ENCODE peak calls at places on chromosomes 5 and 9, in four cellular contexts. W, Y, G and X are unnamed samples.

GRCh38 chr5:94021246-94021645 is 279.8 kb upstream of the POU5F2 start:
- DNase-seq in W (no peak), Y (peak; percentile 4), G (peak; percentile 73), X (no peak)

GRCh38 chr9:130284249-130284625 is 18.7 kb downstream of the HMCN2 start:
- DNase-seq in W (no peak), Y (no peak), G (no peak), X (no peak)

GRCh38 chr9:13971910-13972655 is 341.9 kb downstream of the NFIB start:
- DNase-seq in W (no peak), Y (no peak), G (no peak), X (no peak)

GRCh38 chr5:149609640-149610297 is 28.5 kb downstream of the ARHGEF37 start:
- DNase-seq in W (no peak), Y (no peak), G (no peak), X (no peak)

GRCh38 chr9:13555516-13555915 is 276.0 kb upstream of the MPDZ start:
- DNase-seq in W (no peak), Y (no peak), G (no peak), X (no peak)

GRCh38 chr9:69495331-69495730 is 170.3 kb downstream of the ENTREP1 start:
- DNase-seq in W (no peak), Y (no peak), G (no peak), X (no peak)

GRCh38 chr9:35859995-35860348 is 10.2 kb downstream of the OR13J1 start:
- DNase-seq in W (no peak), Y (no peak), G (no peak), X (no peak)

GRCh38 chr5:95591490-95591901 is 28.4 kb upstream of the GPR150 start:
- DNase-seq in W (no peak), Y (no peak), G (peak; percentile 20), X (no peak)

GRCh38 chr9:122816163-122816867 is 12.1 kb downstream of the PDCL start:
- DNase-seq in W (no peak), Y (no peak), G (no peak), X (no peak)

GRCh38 chr9:107190031-107190935 is 92.8 kb upstream of the RAD23B start:
- DNase-seq in W (no peak), Y (peak; percentile 28), G (peak; percentile 29), X (no peak)

GRCh38 chr5:13591621-13592020 is 352.9 kb downstream of the DNAH5 start:
- DNase-seq in W (no peak), Y (no peak), G (no peak), X (no peak)

GRCh38 chr9:12702160-12702758 is 9.1 kb downstream of the TYRP1 start:
- DNase-seq in W (peak; percentile 3), Y (peak; percentile 30), G (peak; percentile 3), X (no peak)

GRCh38 chr5:92916036-92916435 is 665.0 kb downstream of the NR2F1-AS1 start:
- DNase-seq in W (no peak), Y (no peak), G (peak; percentile 44), X (no peak)

GRCh38 chr5:125398466-125398865 is 652.0 kb upstream of the ZNF608 start:
- DNase-seq in W (no peak), Y (no peak), G (no peak), X (no peak)

GRCh38 chr5:10543585-10544040 is 20.3 kb upstream of the ANKRD33B start:
- DNase-seq in W (no peak), Y (no peak), G (no peak), X (no peak)

GRCh38 chr5:89289604-89290003 is 406.6 kb upstream of the MEF2C start:
- DNase-seq in W (no peak), Y (no peak), G (no peak), X (no peak)

GRCh38 chr5:74266836-74267235 is 373.7 kb downstream of the ENC1 start:
- DNase-seq in W (no peak), Y (no peak), G (no peak), X (no peak)

GRCh38 chr9:38205279-38205678 is 136.3 kb upstream of the SHB start:
- DNase-seq in W (no peak), Y (no peak), G (no peak), X (no peak)

GRCh38 chr9:76516871-76517270 is 57.9 kb downstream of the GCNT1 start:
- DNase-seq in W (no peak), Y (no peak), G (no peak), X (no peak)

GRCh38 chr5:90133941-90134340 is 275.6 kb downstream of the CETN3 start:
- DNase-seq in W (no peak), Y (no peak), G (no peak), X (no peak)

GRCh38 chr5:154727361-154727760 is 27.8 kb upstream of the LARP1 start:
- DNase-seq in W (no peak), Y (no peak), G (no peak), X (no peak)

GRCh38 chr5:141564216-141564692 is 54.5 kb downstream of the DIAPH1 start:
- DNase-seq in W (peak; percentile 77), Y (peak; percentile 59), G (peak; percentile 95), X (peak; percentile 84)

DNA sequence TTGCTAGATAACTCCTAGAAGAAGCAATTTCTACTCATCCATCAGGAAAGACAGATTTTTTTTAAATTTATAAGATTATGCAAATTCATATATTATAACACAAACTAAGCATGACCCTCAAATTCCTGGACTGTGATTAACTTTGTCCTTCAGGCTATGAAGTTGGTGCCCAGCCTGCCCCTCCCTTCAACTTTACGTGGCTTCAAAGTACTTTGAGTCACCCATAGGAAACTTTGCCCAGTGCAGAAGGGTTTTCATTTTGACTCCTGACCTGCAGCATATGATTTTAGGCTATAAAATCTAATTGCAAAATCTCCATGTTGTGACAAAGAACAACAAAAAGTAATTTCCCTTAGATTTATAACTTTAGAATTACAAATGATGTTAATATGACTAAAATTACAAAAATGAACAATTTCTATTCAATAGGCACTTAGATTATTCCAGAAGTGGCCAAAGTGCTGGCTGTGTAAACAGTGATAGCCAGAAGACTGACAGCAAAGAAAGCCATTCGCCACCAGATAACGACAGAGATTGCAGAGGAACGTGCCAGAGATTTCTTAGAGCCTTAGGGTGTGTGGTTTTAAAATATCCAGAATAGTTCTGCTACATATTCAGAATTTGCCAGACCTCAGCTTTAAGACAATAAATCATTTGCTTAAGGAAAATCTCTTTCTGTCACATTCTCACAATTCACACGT is 197.4 kb downstream of the SEMA5A start:
- DNase-seq in W (no peak), Y (peak; percentile 12), G (no peak), X (no peak)
- TF ChIP-seq NFIC in W (no peak), Y (no peak), G (no peak), X (no peak)

GRCh38 chr9:112917027-112917986 is 26.6 kb upstream of the SLC46A2 start:
- DNase-seq in W (no peak), Y (no peak), G (no peak), X (no peak)

GRCh38 chr9:112911736-112912135 is 21.1 kb upstream of the SLC46A2 start:
- DNase-seq in W (no peak), Y (no peak), G (no peak), X (no peak)

GRCh38 chr9:112913326-112913725 is 22.6 kb upstream of the SLC46A2 start:
- DNase-seq in W (no peak), Y (no peak), G (no peak), X (no peak)

GRCh38 chr9:112912636-112913035 is 22.0 kb upstream of the SLC46A2 start:
- DNase-seq in W (no peak), Y (no peak), G (no peak), X (no peak)

GRCh38 chr9:112914524-112914923 is 23.8 kb upstream of the SLC46A2 start:
- DNase-seq in W (no peak), Y (no peak), G (no peak), X (no peak)
- TF ChIP-seq NFIC in W (peak; percentile 86), Y (peak; percentile 6), G (no peak), X (no peak)

GRCh38 chr9:127122176-127123151 is at the start of gene ANGPTL2:
- DNase-seq in W (peak; percentile 23), Y (peak; percentile 94), G (peak; percentile 43), X (no peak)
- TF ChIP-seq NFIC in W (no peak), Y (peak; percentile 60), G (no peak), X (no peak)

DNA sequence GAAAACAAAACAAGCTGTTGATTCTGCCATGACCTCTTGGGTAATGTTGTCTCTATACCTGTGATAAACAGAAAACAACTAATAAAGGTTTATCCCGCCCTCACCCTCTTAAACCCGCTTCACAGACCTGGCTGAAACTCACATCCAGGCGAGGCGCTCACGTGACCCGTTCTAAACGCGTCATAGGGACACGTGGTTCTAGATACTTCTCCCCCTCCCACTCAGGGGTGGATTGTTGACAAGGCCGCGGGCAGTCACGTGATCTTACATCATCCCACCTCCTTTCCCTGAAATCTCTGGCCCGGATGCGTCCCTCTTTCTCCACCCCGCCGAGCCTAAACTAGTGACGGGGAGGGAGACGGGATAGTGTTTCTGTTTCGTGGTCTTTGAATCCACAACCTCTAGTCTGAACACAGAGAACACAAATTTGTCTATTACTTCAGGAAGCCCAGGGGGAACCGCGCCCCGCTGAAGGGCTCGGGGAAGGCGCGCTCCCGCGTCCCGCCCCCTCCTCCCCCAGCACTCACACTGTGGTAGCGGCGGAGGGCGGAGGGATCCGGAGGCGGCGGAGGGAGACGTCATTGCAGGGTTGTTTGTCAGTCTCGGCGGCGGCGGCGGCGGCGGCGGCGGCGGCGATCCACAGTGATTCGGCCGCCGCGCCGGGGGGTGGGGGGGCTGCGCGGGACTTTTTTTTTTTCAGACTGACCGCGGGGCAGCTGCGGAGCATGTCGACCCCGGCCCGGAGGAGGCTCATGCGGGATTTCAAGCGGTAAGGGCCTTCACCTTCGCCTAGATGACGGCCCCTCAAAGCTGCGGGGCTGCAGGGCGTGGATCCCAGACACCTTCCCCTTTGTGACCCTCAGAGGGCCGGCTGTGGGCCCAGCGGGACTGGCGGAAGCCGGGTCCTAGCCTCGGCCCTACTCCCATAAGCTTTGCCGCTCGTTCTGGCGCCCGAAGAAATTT is at the start of gene UBE2B:
- DNase-seq in W (peak; percentile 91), Y (peak; percentile 94), G (peak; percentile 99), X (peak; percentile 97)
- TF ChIP-seq NFIC in W (peak; percentile 3), Y (peak; percentile 67), G (peak; percentile 69), X (peak; percentile 83)

GRCh38 chr9:118871531-118871930 is 497.7 kb downstream of the BRINP1 start:
- DNase-seq in W (no peak), Y (no peak), G (no peak), X (no peak)
- TF ChIP-seq NFIC in W (no peak), Y (no peak), G (no peak), X (no peak)

DNA sequence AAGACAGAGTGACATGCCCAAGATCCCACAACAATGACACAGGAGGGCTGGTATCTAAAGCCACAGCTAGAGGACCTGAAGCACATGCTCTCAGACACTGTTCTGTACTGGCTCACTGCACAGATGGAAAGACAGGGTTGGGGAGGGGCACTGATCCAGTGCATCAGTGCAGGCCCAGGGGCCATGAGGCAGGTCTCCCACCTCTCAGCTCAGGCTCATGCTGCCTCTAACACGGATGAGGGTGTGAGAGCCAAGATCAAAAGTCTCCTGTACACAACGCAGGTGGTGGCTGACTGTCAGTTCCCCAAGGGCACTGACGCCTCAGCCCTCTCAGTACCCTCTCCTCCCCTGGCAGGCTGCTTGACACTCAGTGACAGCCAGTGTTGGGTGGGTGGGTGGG is 10.9 kb downstream of the RAPGEF1 start:
- DNase-seq in W (no peak), Y (peak; percentile 51), G (no peak), X (no peak)
- TF ChIP-seq NFIC in W (no peak), Y (no peak), G (no peak), X (no peak)

DNA sequence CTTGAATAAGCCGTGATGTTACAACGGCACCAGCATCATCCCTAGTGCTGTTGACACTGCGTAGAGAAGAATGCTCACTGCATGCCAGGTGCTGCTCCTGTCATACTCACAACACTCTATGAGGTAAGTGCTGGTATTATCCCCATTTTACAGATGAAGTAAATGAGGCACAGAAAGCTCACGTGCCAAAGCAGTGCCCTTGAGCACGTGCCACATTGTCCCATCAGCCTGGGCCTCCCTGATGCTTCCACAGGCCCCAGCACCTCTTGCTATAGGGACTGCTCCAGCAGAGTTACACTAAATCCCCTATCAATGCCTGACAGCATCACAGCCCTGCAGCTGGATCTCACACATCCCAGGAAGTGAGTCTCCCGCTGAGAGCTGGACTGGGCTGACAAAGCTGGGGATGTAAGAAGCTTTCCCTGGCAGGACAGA is 216.1 kb downstream of the FSTL4 start:
- DNase-seq in W (no peak), Y (no peak), G (no peak), X (no peak)
- TF ChIP-seq NFIC in W (no peak), Y (no peak), G (no peak), X (no peak)